ENCODE peak calls at places on chromosomes 4 and X, in nine cellular contexts. A is hepatocyte, C is K562, K is GM23338, V is HCT116, U is GM23248, I is MM.1S, W is PC-3, B is fibroblast of lung. G is an unnamed sample.
A peak's percentile ranks its signal among the peaks of the same experiment; 100 is the strongest.

GRCh38 chr4:33948921-33949320 is 2295.4 kb downstream of the ARAP2 start:
- DNase-seq in V (no peak), B (no peak), U (no peak), C (no peak), W (no peak), A (no peak), K (no peak), I (no peak), G (no peak)

GRCh38 chr4:119310826-119311225 is 11.1 kb downstream of the FABP2 start:
- DNase-seq in I (no peak), C (no peak), B (peak; percentile 12), K (no peak), V (no peak), A (no peak), U (no peak), W (no peak), G (no peak)

GRCh38 chr4:140635606-140636005 is 66.8 kb upstream of the UCP1 start:
- DNase-seq in I (no peak), C (no peak), A (peak; percentile 68), W (peak; percentile 69), V (peak; percentile 16), U (peak; percentile 63), K (peak; percentile 61), B (peak; percentile 3), G (no peak)

GRCh38 chrX:135383249-135383648 is 38.5 kb upstream of the SMIM10L2A start:
- DNase-seq in C (no peak), B (no peak), W (no peak), U (no peak), V (no peak), I (no peak), A (no peak), K (no peak), G (no peak)

GRCh38 chrX:109927663-109928273 is 75.1 kb upstream of the TMEM164 start:
- DNase-seq in C (no peak), W (no peak), A (no peak), K (no peak), B (no peak), V (no peak), I (peak; percentile 88), U (no peak), G (no peak)

GRCh38 chr4:95156452-95156765 is 392.4 kb downstream of the UNC5C start:
- DNase-seq in K (no peak), A (no peak), B (no peak), U (no peak), V (no peak), C (no peak), W (no peak), I (no peak), G (no peak)

GRCh38 chrX:40420899-40421729 is 159.7 kb upstream of the ATP6AP2 start:
- DNase-seq in C (peak; percentile 8), V (no peak), I (no peak), U (peak; percentile 2), B (no peak), W (no peak), K (no peak), A (no peak), G (no peak)

GRCh38 chr4:1770791-1771231 is 22.3 kb upstream of the FGFR3 start:
- DNase-seq in C (no peak), W (no peak), V (no peak), U (no peak), B (no peak), A (no peak), I (no peak), K (no peak), G (no peak)

GRCh38 chr4:21949073-21949457 is 493 bp upstream of the KCNIP4 start:
- DNase-seq in K (peak; percentile 37), A (peak; percentile 23), C (no peak), U (peak; percentile 33), I (no peak), B (peak; percentile 6), W (no peak), V (no peak), G (no peak)

GRCh38 chr4:21947768-21948346 is 715 bp downstream of the KCNIP4 start:
- DNase-seq in W (no peak), B (no peak), A (no peak), K (no peak), I (no peak), U (peak; percentile 3), C (no peak), V (no peak), G (no peak)

GRCh38 chr4:21946858-21947257 is 1.7 kb downstream of the KCNIP4 start:
- DNase-seq in C (no peak), B (no peak), V (no peak), W (no peak), A (no peak), U (no peak), K (no peak), I (no peak), G (no peak)

GRCh38 chr4:21952549-21952948 is 4.0 kb upstream of the KCNIP4 start:
- DNase-seq in C (no peak), I (no peak), V (no peak), B (no peak), A (no peak), U (no peak), W (no peak), K (no peak), G (no peak)

GRCh38 chr4:21948347-21949072 is at the start of gene KCNIP4:
- DNase-seq in V (no peak), W (no peak), U (peak; percentile 63), K (peak; percentile 69), B (peak; percentile 27), C (no peak), I (peak; percentile 27), A (peak; percentile 63), G (no peak)
- TF ChIP-seq EZH2 in V (no peak), W (no peak), U (no peak), K (peak; percentile 28), B (peak; percentile 75), C (no peak), I (no peak), A (peak; percentile 64), G (no peak)

GRCh38 chr4:182144621-182145359 is 98.4 kb upstream of the TENM3 start:
- DNase-seq in V (no peak), I (peak; percentile 51), A (peak; percentile 75), W (no peak), C (no peak), B (peak; percentile 19), K (peak; percentile 77), U (peak; percentile 33), G (no peak)
- TF ChIP-seq EZH2 in V (no peak), I (no peak), A (no peak), W (peak; percentile 71), C (no peak), B (no peak), K (no peak), U (no peak), G (no peak)

GRCh38 chr4:102501176-102501634 is at the start of gene NFKB1:
- DNase-seq in V (no peak), B (peak; percentile 76), K (peak; percentile 62), A (peak; percentile 82), C (peak; percentile 61), W (peak; percentile 61), U (peak; percentile 84), I (peak; percentile 76), G (no peak)

GRCh38 chr4:102497986-102498385 is 3.2 kb upstream of the NFKB1 start:
- DNase-seq in K (no peak), B (no peak), A (no peak), U (peak; percentile 51), I (no peak), V (no peak), W (no peak), C (no peak), G (no peak)

GRCh38 chr4:102503301-102503746 is 2.2 kb downstream of the NFKB1 start:
- DNase-seq in K (no peak), C (peak; percentile 33), W (peak; percentile 24), U (no peak), I (peak; percentile 40), A (no peak), V (no peak), B (no peak), G (no peak)

GRCh38 chr4:102501635-102502382 is 650 bp downstream of the NFKB1 start:
- DNase-seq in A (peak; percentile 88), I (peak; percentile 78), U (peak; percentile 87), V (peak; percentile 75), K (peak; percentile 69), W (peak; percentile 68), B (peak; percentile 75), C (peak; percentile 88), G (no peak)

DNA sequence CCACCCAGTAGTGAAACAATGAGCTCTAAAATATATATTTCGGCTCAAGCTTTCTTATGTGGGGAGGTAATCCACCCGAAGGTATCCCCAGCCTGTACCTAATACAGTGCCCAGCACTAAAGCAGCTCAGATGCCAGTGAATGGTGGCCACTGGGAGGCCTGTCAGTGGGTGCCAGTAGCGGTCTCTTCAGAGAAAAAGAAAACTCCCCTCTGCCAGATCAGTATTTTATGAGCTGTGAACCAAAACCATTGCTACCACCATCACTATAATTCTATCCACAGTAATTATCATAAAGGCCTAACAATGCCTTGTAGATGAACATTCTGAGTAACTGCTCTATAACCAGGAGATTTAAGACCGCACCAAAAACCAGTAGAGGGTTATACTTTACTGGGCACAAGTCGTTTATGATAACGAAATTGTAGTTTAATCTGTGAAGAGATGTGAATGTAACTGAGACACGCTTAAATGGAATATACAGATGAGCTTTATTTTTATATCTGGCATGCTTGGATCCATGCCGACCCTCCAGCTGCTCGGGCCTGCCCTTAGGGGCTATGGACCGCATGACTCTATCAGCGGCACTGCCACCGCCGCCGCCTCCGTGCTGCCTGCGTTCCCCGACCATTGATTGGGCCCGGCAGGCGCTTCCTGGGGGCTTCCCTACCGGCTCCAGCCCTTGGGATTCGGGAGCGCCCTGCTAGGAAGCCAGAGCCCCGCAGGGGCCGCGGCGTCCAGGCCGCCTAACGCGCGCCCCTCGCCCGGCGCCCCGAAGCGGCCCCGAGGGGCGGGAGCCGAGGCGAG is 586 bp upstream of the NFKB1 start:
- DNase-seq in A (peak; percentile 69), W (peak; percentile 35), U (peak; percentile 80), V (no peak), I (peak; percentile 55), C (peak; percentile 37), K (peak; percentile 62), B (peak; percentile 58), G (no peak)
- TF ChIP-seq EZH2 in A (no peak), W (no peak), U (no peak), V (no peak), I (no peak), C (no peak), K (peak; percentile 10), B (no peak), G (no peak)

GRCh38 chrX:140765043-140765784 is 55.7 kb downstream of the LINC00632 start:
- DNase-seq in K (peak; percentile 15), A (peak; percentile 35), W (peak; percentile 46), V (no peak), I (no peak), B (peak; percentile 61), U (peak; percentile 70), C (no peak), G (no peak)

GRCh38 chrX:140767646-140768045 is 58.1 kb downstream of the LINC00632 start:
- DNase-seq in K (no peak), A (no peak), V (no peak), U (peak; percentile 58), C (no peak), I (no peak), B (no peak), W (peak; percentile 23), G (no peak)

GRCh38 chrX:140766024-140766611 is 56.6 kb downstream of the LINC00632 start:
- DNase-seq in B (peak; percentile 76), U (peak; percentile 63), V (no peak), K (peak; percentile 60), W (peak; percentile 76), I (peak; percentile 62), C (peak; percentile 58), A (peak; percentile 67), G (peak; percentile 28)

GRCh38 chrX:140762061-140762460 is 52.5 kb downstream of the LINC00632 start:
- DNase-seq in I (peak; percentile 73), V (no peak), W (peak; percentile 73), B (peak; percentile 75), C (peak; percentile 43), K (peak; percentile 68), A (peak; percentile 76), U (peak; percentile 72), G (no peak)

DNA sequence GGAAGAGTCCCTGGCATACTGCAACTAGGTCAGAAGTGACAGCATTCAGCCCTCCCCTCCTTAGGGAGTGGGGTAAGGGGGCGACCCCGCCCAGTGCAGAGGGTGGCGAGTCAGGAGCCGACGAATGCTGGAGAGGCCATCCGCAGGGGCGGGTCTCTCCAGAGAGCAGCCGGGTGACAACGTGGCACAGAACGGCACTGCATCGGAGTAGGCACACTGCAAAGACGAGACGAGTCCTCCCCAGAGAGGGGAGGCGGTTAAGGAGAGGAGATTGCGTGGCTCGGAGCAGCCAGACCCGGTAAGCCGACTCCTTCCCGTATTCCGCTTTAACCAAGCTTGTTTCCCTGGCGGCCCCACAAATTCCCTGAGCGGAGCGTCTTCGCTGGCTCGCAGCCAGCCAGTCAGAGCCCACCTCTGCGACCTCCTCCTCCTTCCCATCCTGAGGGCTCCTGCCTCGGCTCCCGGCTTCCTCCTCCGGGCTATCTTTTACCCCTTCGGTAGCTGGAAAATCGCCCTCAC is 54.9 kb downstream of the LINC00632 start:
- DNase-seq in B (peak; percentile 67), I (peak; percentile 11), U (peak; percentile 80), C (no peak), A (peak; percentile 69), W (peak; percentile 58), K (peak; percentile 64), V (no peak), G (no peak)
- TF ChIP-seq EZH2 in B (no peak), I (no peak), U (no peak), C (no peak), A (no peak), W (no peak), K (no peak), V (no peak), G (no peak)